ENCODE peak calls at places on chromosomes 5 and 9, in four cellular contexts. One of them, this sample, is unnamed.

GRCh38 chr9:121902483-121903135 is 190.5 kb downstream of the TTLL11 start:
- DNase-seq in left ventricle myocardium inferior: no peak
- DNase-seq in choroid plexus epithelial cell: peak
- DNase-seq in GM12865: peak
- DNase-seq in this sample: no peak

GRCh38 chr5:143080407-143080806 is 310.2 kb downstream of the ARHGAP26 start:
- DNase-seq in GM12865: no peak
- DNase-seq in left ventricle myocardium inferior: no peak
- DNase-seq in choroid plexus epithelial cell: no peak
- DNase-seq in this sample: no peak

GRCh38 chr9:121748080-121748479 is 96.6 kb downstream of the DAB2IP start:
- DNase-seq in choroid plexus epithelial cell: no peak
- DNase-seq in left ventricle myocardium inferior: no peak
- DNase-seq in GM12865: no peak
- DNase-seq in this sample: no peak

GRCh38 chr9:15144567-15145174 is 162.3 kb downstream of the TTC39B start:
- DNase-seq in left ventricle myocardium inferior: no peak
- DNase-seq in GM12865: no peak
- DNase-seq in choroid plexus epithelial cell: no peak
- DNase-seq in this sample: no peak

GRCh38 chr5:173618927-173619519 is 2.6 kb upstream of the BOD1 start:
- DNase-seq in GM12865: peak
- DNase-seq in choroid plexus epithelial cell: peak
- DNase-seq in left ventricle myocardium inferior: no peak
- DNase-seq in this sample: no peak

GRCh38 chr9:2621678-2622360 is at the start of gene VLDLR:
- DNase-seq in GM12865: peak
- DNase-seq in choroid plexus epithelial cell: no peak
- DNase-seq in left ventricle myocardium inferior: peak
- DNase-seq in this sample: peak

GRCh38 chr5:88683506-88684135 is 199.4 kb downstream of the MEF2C start:
- DNase-seq in choroid plexus epithelial cell: no peak
- DNase-seq in left ventricle myocardium inferior: no peak
- DNase-seq in GM12865: peak
- DNase-seq in this sample: no peak

GRCh38 chr5:17000296-17000939 is 64.3 kb upstream of the MYO10 start:
- DNase-seq in choroid plexus epithelial cell: peak
- DNase-seq in GM12865: no peak
- DNase-seq in left ventricle myocardium inferior: no peak
- DNase-seq in this sample: no peak

GRCh38 chr9:128558431-128559310 is 6.3 kb downstream of the SPTAN1 start:
- DNase-seq in choroid plexus epithelial cell: peak
- DNase-seq in GM12865: peak
- DNase-seq in left ventricle myocardium inferior: peak
- DNase-seq in this sample: peak

GRCh38 chr9:88571417-88571816 is 36.4 kb downstream of the NXNL2 start:
- DNase-seq in GM12865: no peak
- DNase-seq in left ventricle myocardium inferior: no peak
- DNase-seq in choroid plexus epithelial cell: no peak
- DNase-seq in this sample: no peak

GRCh38 chr9:27339661-27340295 is 42.8 kb upstream of the EQTN start:
- DNase-seq in left ventricle myocardium inferior: no peak
- DNase-seq in GM12865: no peak
- DNase-seq in choroid plexus epithelial cell: no peak
- DNase-seq in this sample: no peak

GRCh38 chr5:140113180-140113698 is 670 bp upstream of the PURA start:
- DNase-seq in GM12865: peak
- DNase-seq in left ventricle myocardium inferior: peak
- DNase-seq in choroid plexus epithelial cell: no peak
- DNase-seq in this sample: peak

GRCh38 chr5:53253421-53253871 is 143.9 kb upstream of the MOCS2 start:
- DNase-seq in choroid plexus epithelial cell: peak
- DNase-seq in GM12865: peak
- DNase-seq in left ventricle myocardium inferior: no peak
- DNase-seq in this sample: no peak

GRCh38 chr5:132251220-132251725 is 6.2 kb upstream of the PDLIM4 start:
- DNase-seq in GM12865: no peak
- DNase-seq in left ventricle myocardium inferior: no peak
- DNase-seq in choroid plexus epithelial cell: no peak
- DNase-seq in this sample: peak

GRCh38 chr5:45508155-45508554 is 188.0 kb downstream of the HCN1 start:
- DNase-seq in left ventricle myocardium inferior: no peak
- DNase-seq in choroid plexus epithelial cell: no peak
- DNase-seq in GM12865: no peak
- DNase-seq in this sample: no peak

GRCh38 chr5:52771343-52772039 is 16.2 kb upstream of the ITGA1 start:
- DNase-seq in left ventricle myocardium inferior: no peak
- DNase-seq in choroid plexus epithelial cell: no peak
- DNase-seq in GM12865: peak
- DNase-seq in this sample: no peak

GRCh38 chr5:170497311-170498038 is 6.3 kb upstream of the KCNIP1 start:
- DNase-seq in left ventricle myocardium inferior: no peak
- DNase-seq in choroid plexus epithelial cell: peak
- DNase-seq in GM12865: no peak
- DNase-seq in this sample: no peak

GRCh38 chr9:96025995-96026572 is 150.6 kb downstream of the ERCC6L2 start:
- DNase-seq in choroid plexus epithelial cell: no peak
- DNase-seq in left ventricle myocardium inferior: no peak
- DNase-seq in GM12865: no peak
- DNase-seq in this sample: no peak

GRCh38 chr5:102313907-102314306 is 17.8 kb upstream of the SLCO4C1 start:
- DNase-seq in GM12865: no peak
- DNase-seq in left ventricle myocardium inferior: no peak
- DNase-seq in choroid plexus epithelial cell: no peak
- DNase-seq in this sample: no peak

GRCh38 chr5:102309586-102309985 is 13.5 kb upstream of the SLCO4C1 start:
- DNase-seq in GM12865: no peak
- DNase-seq in choroid plexus epithelial cell: no peak
- DNase-seq in left ventricle myocardium inferior: no peak
- DNase-seq in this sample: no peak

GRCh38 chr5:102312586-102312985 is 16.5 kb upstream of the SLCO4C1 start:
- DNase-seq in choroid plexus epithelial cell: peak
- DNase-seq in left ventricle myocardium inferior: no peak
- DNase-seq in GM12865: no peak
- DNase-seq in this sample: no peak

GRCh38 chr5:102314328-102314727 is 18.2 kb upstream of the SLCO4C1 start:
- DNase-seq in GM12865: no peak
- DNase-seq in choroid plexus epithelial cell: no peak
- DNase-seq in left ventricle myocardium inferior: no peak
- DNase-seq in this sample: no peak
- H3K4me3 ChIP-seq in GM12865: no peak
- H3K4me3 ChIP-seq in choroid plexus epithelial cell: no peak
- H3K4me3 ChIP-seq in left ventricle myocardium inferior: no peak
- H3K4me3 ChIP-seq in this sample: no peak

DNA sequence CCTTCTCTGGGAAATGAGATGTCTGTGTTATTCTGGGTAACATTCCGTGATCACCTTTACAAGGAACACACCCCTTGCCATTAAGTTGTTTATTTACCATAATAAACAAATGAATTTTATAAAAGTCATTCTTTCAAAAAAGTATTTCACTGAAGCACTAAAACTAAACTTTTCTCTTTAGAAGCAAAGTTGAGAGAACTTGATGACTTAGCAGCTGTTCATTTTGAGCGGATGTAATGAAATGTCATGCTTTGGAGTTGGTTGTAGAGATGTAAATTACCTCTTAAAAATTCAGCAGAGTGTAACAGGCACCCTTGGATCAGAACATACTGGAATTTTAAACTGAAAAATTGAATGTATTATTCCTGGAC is 617.3 kb downstream of the PDE4D start:
- DNase-seq in choroid plexus epithelial cell: no peak
- DNase-seq in left ventricle myocardium inferior: no peak
- DNase-seq in GM12865: no peak
- DNase-seq in this sample: no peak
- H3K4me3 ChIP-seq in choroid plexus epithelial cell: peak
- H3K4me3 ChIP-seq in left ventricle myocardium inferior: peak
- H3K4me3 ChIP-seq in GM12865: no peak
- H3K4me3 ChIP-seq in this sample: peak

GRCh38 chr9:73153793-73154227 is 2.1 kb downstream of the ANXA1 start:
- DNase-seq in left ventricle myocardium inferior: no peak
- DNase-seq in GM12865: no peak
- DNase-seq in choroid plexus epithelial cell: peak
- DNase-seq in this sample: no peak

GRCh38 chr9:73155968-73156592 is 4.4 kb downstream of the ANXA1 start:
- DNase-seq in GM12865: no peak
- DNase-seq in choroid plexus epithelial cell: no peak
- DNase-seq in left ventricle myocardium inferior: no peak
- DNase-seq in this sample: no peak

GRCh38 chr9:73154271-73154670 is 2.6 kb downstream of the ANXA1 start:
- DNase-seq in GM12865: no peak
- DNase-seq in left ventricle myocardium inferior: no peak
- DNase-seq in choroid plexus epithelial cell: no peak
- DNase-seq in this sample: no peak

GRCh38 chr9:73155389-73155788 is 3.7 kb downstream of the ANXA1 start:
- DNase-seq in GM12865: no peak
- DNase-seq in left ventricle myocardium inferior: no peak
- DNase-seq in choroid plexus epithelial cell: no peak
- DNase-seq in this sample: no peak

GRCh38 chr9:73154760-73155159 is 3.1 kb downstream of the ANXA1 start:
- DNase-seq in left ventricle myocardium inferior: no peak
- DNase-seq in choroid plexus epithelial cell: no peak
- DNase-seq in GM12865: no peak
- DNase-seq in this sample: no peak
- H3K4me3 ChIP-seq in left ventricle myocardium inferior: peak
- H3K4me3 ChIP-seq in choroid plexus epithelial cell: peak
- H3K4me3 ChIP-seq in GM12865: no peak
- H3K4me3 ChIP-seq in this sample: peak

GRCh38 chr5:60521379-60522298 is 178.3 kb downstream of the DEPDC1B start:
- DNase-seq in choroid plexus epithelial cell: no peak
- DNase-seq in GM12865: peak
- DNase-seq in left ventricle myocardium inferior: no peak
- DNase-seq in this sample: no peak
- H3K4me3 ChIP-seq in choroid plexus epithelial cell: no peak
- H3K4me3 ChIP-seq in GM12865: peak
- H3K4me3 ChIP-seq in left ventricle myocardium inferior: no peak
- H3K4me3 ChIP-seq in this sample: no peak

This sample was measured in sigmoid colon.